ENCODE peak calls at places on chromosomes 7 and 10, in four cellular contexts. One of them, this sample, is unnamed.

GRCh38 chr7:710161-710560 is 16.3 kb upstream of the DNAAF5 start:
- DNase-seq in IMR-90: no peak
- DNase-seq in mesendoderm: no peak
- DNase-seq in H9: no peak
- DNase-seq in this sample: no peak

GRCh38 chr7:112869111-112869774 is 79.0 kb upstream of the TMEM168 start:
- DNase-seq in IMR-90: peak
- DNase-seq in mesendoderm: peak
- DNase-seq in H9: peak
- DNase-seq in this sample: peak

GRCh38 chr10:44310762-44311562 is 73.9 kb downstream of the CXCL12 start:
- DNase-seq in IMR-90: peak
- DNase-seq in mesendoderm: peak
- DNase-seq in H9: peak
- DNase-seq in this sample: peak

GRCh38 chr7:64758151-64758550 is 36.1 kb upstream of the ZNF138 start:
- DNase-seq in IMR-90: no peak
- DNase-seq in mesendoderm: no peak
- DNase-seq in H9: no peak
- DNase-seq in this sample: no peak

GRCh38 chr10:56116684-56117083 is 244.4 kb downstream of the ZWINT start:
- DNase-seq in IMR-90: no peak
- DNase-seq in mesendoderm: peak
- DNase-seq in H9: no peak
- DNase-seq in this sample: no peak

GRCh38 chr10:100046088-100046487 is 35.6 kb downstream of the CPN1 start:
- DNase-seq in IMR-90: peak
- DNase-seq in mesendoderm: peak
- DNase-seq in H9: peak
- DNase-seq in this sample: peak

GRCh38 chr10:92729886-92730285 is 40.1 kb downstream of the HHEX start:
- DNase-seq in IMR-90: no peak
- DNase-seq in mesendoderm: no peak
- DNase-seq in H9: no peak
- DNase-seq in this sample: no peak

GRCh38 chr10:62759599-62760175 is 44.8 kb upstream of the ADO start:
- DNase-seq in IMR-90: no peak
- DNase-seq in mesendoderm: no peak
- DNase-seq in H9: peak
- DNase-seq in this sample: no peak

GRCh38 chr10:25682203-25682950 is 251.7 kb upstream of the MYO3A start:
- DNase-seq in IMR-90: no peak
- DNase-seq in mesendoderm: peak
- DNase-seq in H9: no peak
- DNase-seq in this sample: no peak

GRCh38 chr7:155815332-155816191 is 3.3 kb upstream of the SHH start:
- DNase-seq in IMR-90: peak
- DNase-seq in mesendoderm: peak
- DNase-seq in H9: peak
- DNase-seq in this sample: peak

GRCh38 chr7:33392143-33392542 is 262.8 kb downstream of the BBS9 start:
- DNase-seq in IMR-90: no peak
- DNase-seq in mesendoderm: no peak
- DNase-seq in H9: no peak
- DNase-seq in this sample: no peak

GRCh38 chr7:22671177-22671879 is 55.7 kb upstream of the IL6 start:
- DNase-seq in IMR-90: peak
- DNase-seq in mesendoderm: no peak
- DNase-seq in H9: no peak
- DNase-seq in this sample: no peak

GRCh38 chr10:99524050-99524666 is 8.6 kb upstream of the NKX2-3 start:
- DNase-seq in IMR-90: no peak
- DNase-seq in mesendoderm: peak
- DNase-seq in H9: no peak
- DNase-seq in this sample: no peak

GRCh38 chr7:151017953-151018420 is 6.3 kb downstream of the ATG9B start:
- DNase-seq in IMR-90: peak
- DNase-seq in mesendoderm: peak
- DNase-seq in H9: peak
- DNase-seq in this sample: no peak

GRCh38 chr7:34849163-34849960 is 187.9 kb downstream of the DPY19L1 start:
- DNase-seq in IMR-90: no peak
- DNase-seq in mesendoderm: no peak
- DNase-seq in H9: no peak
- DNase-seq in this sample: no peak

GRCh38 chr7:139728203-139728602 is 49.6 kb downstream of the HIPK2 start:
- DNase-seq in IMR-90: no peak
- DNase-seq in mesendoderm: no peak
- DNase-seq in H9: no peak
- DNase-seq in this sample: no peak

GRCh38 chr7:613442-614140 is 93.9 kb upstream of the PDGFA start:
- DNase-seq in IMR-90: no peak
- DNase-seq in mesendoderm: no peak
- DNase-seq in H9: no peak
- DNase-seq in this sample: no peak

GRCh38 chr10:110481948-110482347 is 15.8 kb upstream of the DUSP5 start:
- DNase-seq in IMR-90: no peak
- DNase-seq in mesendoderm: no peak
- DNase-seq in H9: no peak
- DNase-seq in this sample: no peak

GRCh38 chr7:33157781-33158180 is 28.4 kb downstream of the BBS9 start:
- DNase-seq in IMR-90: peak
- DNase-seq in mesendoderm: no peak
- DNase-seq in H9: no peak
- DNase-seq in this sample: no peak

GRCh38 chr10:4242561-4243035 is 457.6 kb upstream of the KLF6 start:
- DNase-seq in IMR-90: peak
- DNase-seq in mesendoderm: peak
- DNase-seq in H9: no peak
- DNase-seq in this sample: no peak

GRCh38 chr10:16843252-16843870 is 26.1 kb upstream of the RSU1 start:
- DNase-seq in IMR-90: peak
- DNase-seq in mesendoderm: peak
- DNase-seq in H9: no peak
- DNase-seq in this sample: no peak

GRCh38 chr7:33886100-33886623 is 19.2 kb upstream of the BMPER start:
- DNase-seq in IMR-90: peak
- DNase-seq in mesendoderm: peak
- DNase-seq in H9: peak
- DNase-seq in this sample: no peak

GRCh38 chr10:68223535-68224165 is 8.3 kb downstream of the ATOH7 start:
- DNase-seq in IMR-90: no peak
- DNase-seq in mesendoderm: peak
- DNase-seq in H9: peak
- DNase-seq in this sample: no peak

GRCh38 chr10:15625261-15625660 is 94.5 kb downstream of the ITGA8 start:
- DNase-seq in IMR-90: no peak
- DNase-seq in mesendoderm: no peak
- DNase-seq in H9: no peak
- DNase-seq in this sample: no peak

GRCh38 chr10:15621116-15621515 is 98.6 kb downstream of the ITGA8 start:
- DNase-seq in IMR-90: no peak
- DNase-seq in mesendoderm: no peak
- DNase-seq in H9: no peak
- DNase-seq in this sample: no peak

GRCh38 chr10:15627617-15628196 is 92.0 kb downstream of the ITGA8 start:
- DNase-seq in IMR-90: peak
- DNase-seq in mesendoderm: no peak
- DNase-seq in H9: no peak
- DNase-seq in this sample: no peak

GRCh38 chr10:15626937-15627336 is 92.8 kb downstream of the ITGA8 start:
- DNase-seq in IMR-90: no peak
- DNase-seq in mesendoderm: no peak
- DNase-seq in H9: no peak
- DNase-seq in this sample: no peak

GRCh38 chr10:15624405-15625191 is 95.1 kb downstream of the ITGA8 start:
- DNase-seq in IMR-90: no peak
- DNase-seq in mesendoderm: no peak
- DNase-seq in H9: no peak
- DNase-seq in this sample: no peak
- H4K5ac ChIP-seq in IMR-90: no peak
- H4K5ac ChIP-seq in mesendoderm: no peak
- H4K5ac ChIP-seq in H9: no peak
- H4K5ac ChIP-seq in this sample: no peak

GRCh38 chr7:20991544-20991943 is 204.9 kb upstream of the SP8 start:
- DNase-seq in IMR-90: no peak
- DNase-seq in mesendoderm: peak
- DNase-seq in H9: no peak
- DNase-seq in this sample: no peak
- H4K5ac ChIP-seq in IMR-90: no peak
- H4K5ac ChIP-seq in mesendoderm: no peak
- H4K5ac ChIP-seq in H9: no peak
- H4K5ac ChIP-seq in this sample: no peak

DNA sequence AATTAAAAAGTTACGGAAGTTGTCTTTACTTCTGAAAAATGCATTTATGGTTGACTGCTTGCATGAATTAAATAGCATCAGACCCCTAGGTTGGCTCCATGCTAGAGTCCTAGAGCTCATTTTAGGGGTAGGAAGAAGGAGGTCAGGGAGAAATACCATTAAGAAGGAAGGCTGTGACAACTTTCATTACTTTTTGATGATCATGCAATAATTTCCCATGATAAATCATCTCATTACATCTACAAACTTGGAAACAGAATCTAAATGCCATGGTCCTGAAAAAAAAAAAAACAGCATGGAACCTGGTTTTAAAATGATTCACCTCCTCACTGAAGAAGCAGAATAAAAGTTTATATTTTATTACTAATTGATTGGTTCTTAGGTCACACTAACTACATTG is 20.3 kb upstream of the PLXNA4 start:
- DNase-seq in IMR-90: no peak
- DNase-seq in mesendoderm: no peak
- DNase-seq in H9: no peak
- DNase-seq in this sample: no peak
- H4K5ac ChIP-seq in IMR-90: no peak
- H4K5ac ChIP-seq in mesendoderm: no peak
- H4K5ac ChIP-seq in H9: no peak
- H4K5ac ChIP-seq in this sample: no peak

DNA sequence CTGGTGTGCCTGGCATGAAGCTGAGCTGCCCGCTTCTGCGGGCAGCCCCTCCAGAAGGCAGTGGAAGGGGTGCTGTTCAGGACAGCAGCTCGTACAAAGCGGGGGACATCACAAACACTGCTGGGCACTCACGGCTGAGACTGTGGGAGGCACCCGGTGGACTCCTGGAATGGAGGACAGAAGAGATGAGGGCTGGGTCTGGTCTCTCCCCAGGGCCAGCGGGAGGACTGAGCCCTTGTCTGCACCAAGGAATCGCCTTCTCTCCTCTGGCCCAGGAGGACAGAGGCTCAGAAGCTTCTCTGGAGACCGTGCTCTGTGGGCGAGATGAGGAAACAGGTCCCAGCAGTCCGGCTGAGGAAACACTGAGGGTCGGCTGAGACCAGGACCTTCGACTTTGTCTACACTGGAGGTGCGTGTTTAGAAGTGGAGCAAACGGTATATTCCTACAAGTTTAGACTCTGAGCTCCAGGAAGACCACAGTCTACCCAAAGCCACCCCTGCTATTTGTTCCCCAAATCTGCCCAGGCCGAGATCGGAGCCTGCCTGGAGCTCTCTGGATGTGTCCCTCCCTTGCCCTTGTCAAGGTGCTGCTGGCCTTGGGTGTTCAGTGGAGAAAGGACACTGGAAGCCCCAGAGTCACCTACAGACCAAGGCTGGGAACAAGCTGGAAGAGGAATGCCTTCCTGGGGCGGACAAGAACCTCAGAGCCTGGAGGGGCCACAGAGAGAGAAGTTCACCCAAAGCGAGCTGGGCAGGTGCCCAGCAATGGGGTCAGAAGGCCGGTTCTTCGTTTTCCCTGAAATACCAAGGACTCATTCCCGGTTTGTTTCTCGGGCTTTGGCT is 12.9 kb upstream of the INPP5A start:
- DNase-seq in IMR-90: no peak
- DNase-seq in mesendoderm: no peak
- DNase-seq in H9: no peak
- DNase-seq in this sample: no peak
- H4K5ac ChIP-seq in IMR-90: no peak
- H4K5ac ChIP-seq in mesendoderm: no peak
- H4K5ac ChIP-seq in H9: no peak
- H4K5ac ChIP-seq in this sample: no peak

GRCh38 chr10:114143160-114143559 is 30.8 kb downstream of the CCDC186 start:
- DNase-seq in IMR-90: no peak
- DNase-seq in mesendoderm: no peak
- DNase-seq in H9: no peak
- DNase-seq in this sample: no peak
- H4K5ac ChIP-seq in IMR-90: no peak
- H4K5ac ChIP-seq in mesendoderm: no peak
- H4K5ac ChIP-seq in H9: no peak
- H4K5ac ChIP-seq in this sample: no peak

GRCh38 chr7:55498142-55498541 is 74.2 kb downstream of the VOPP1 start:
- DNase-seq in IMR-90: no peak
- DNase-seq in mesendoderm: no peak
- DNase-seq in H9: no peak
- DNase-seq in this sample: no peak
- H4K5ac ChIP-seq in IMR-90: no peak
- H4K5ac ChIP-seq in mesendoderm: no peak
- H4K5ac ChIP-seq in H9: no peak
- H4K5ac ChIP-seq in this sample: no peak

DNA sequence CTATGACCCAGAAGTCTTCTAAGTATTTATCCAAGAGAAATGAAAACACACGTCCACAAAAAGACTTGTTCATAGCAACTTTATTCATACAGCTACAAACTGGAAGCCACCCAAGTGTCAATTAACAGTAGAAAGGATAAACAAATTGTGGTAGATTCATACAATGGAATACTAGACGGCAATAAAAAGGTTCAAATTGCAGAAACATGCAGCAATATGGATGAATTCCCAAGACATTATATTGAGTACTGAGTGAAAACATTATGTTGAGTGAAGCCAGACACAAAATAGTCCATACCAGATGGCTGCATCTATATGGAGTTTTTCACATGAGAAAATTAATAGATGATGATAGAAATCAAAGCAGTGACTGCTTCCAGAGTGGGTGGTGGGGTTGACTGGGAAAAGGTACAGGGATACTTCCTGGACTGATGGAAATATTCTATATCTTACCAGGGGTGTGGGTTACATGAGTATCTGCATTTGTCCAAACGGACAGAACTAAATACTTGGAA is 292.0 kb downstream of the FGFR2 start:
- DNase-seq in IMR-90: no peak
- DNase-seq in mesendoderm: no peak
- DNase-seq in H9: no peak
- DNase-seq in this sample: no peak
- H4K5ac ChIP-seq in IMR-90: no peak
- H4K5ac ChIP-seq in mesendoderm: no peak
- H4K5ac ChIP-seq in H9: no peak
- H4K5ac ChIP-seq in this sample: no peak